ENCODE peak calls at places on chromosomes 7 and 10, in nine cellular contexts. B, S, R, T, H, Z, O, D and L are unnamed samples.

GRCh38 chr7:30681262-30682130 is 760 bp downstream of the CRHR2 start:
- DNase-seq in B (no peak), S (no peak), R (peak), T (no peak), H (no peak), Z (no peak), O (no peak), D (peak), L (no peak)

GRCh38 chr10:71964669-71965515 is 697 bp downstream of the CHST3 start:
- DNase-seq in B (no peak), S (no peak), R (peak), T (no peak), H (no peak), Z (peak), O (peak), D (peak), L (no peak)

GRCh38 chr7:135169141-135169935 is 1.2 kb downstream of the CYREN start:
- DNase-seq in B (peak), S (no peak), R (peak), T (peak), H (no peak), Z (peak), O (peak), D (peak), L (no peak)

GRCh38 chr10:126243306-126243705 is 145.0 kb downstream of the ADAM12 start:
- DNase-seq in B (no peak), S (no peak), R (no peak), T (no peak), H (no peak), Z (no peak), O (no peak), D (no peak), L (no peak)

GRCh38 chr7:21367081-21367480 is 60.8 kb upstream of the SP4 start:
- DNase-seq in B (no peak), S (no peak), R (no peak), T (no peak), H (no peak), Z (no peak), O (no peak), D (no peak), L (no peak)

GRCh38 chr10:95508730-95509129 is 52.4 kb downstream of the SORBS1 start:
- DNase-seq in B (no peak), S (no peak), R (peak), T (no peak), H (no peak), Z (peak), O (no peak), D (no peak), L (no peak)

GRCh38 chr7:134729895-134730294 is 49.5 kb upstream of the CALD1 start:
- DNase-seq in B (no peak), S (no peak), R (no peak), T (no peak), H (no peak), Z (no peak), O (no peak), D (no peak), L (no peak)

GRCh38 chr10:94315975-94316464 is 46.7 kb downstream of the NOC3L start:
- DNase-seq in B (no peak), S (no peak), R (no peak), T (no peak), H (no peak), Z (peak), O (no peak), D (no peak), L (no peak)

GRCh38 chr10:34116220-34116623 is 698.9 kb downstream of the PARD3 start:
- DNase-seq in B (no peak), S (no peak), R (no peak), T (no peak), H (no peak), Z (peak), O (no peak), D (no peak), L (no peak)

GRCh38 chr7:37320140-37320839 is 128.4 kb downstream of the ELMO1 start:
- DNase-seq in B (no peak), S (no peak), R (no peak), T (no peak), H (no peak), Z (no peak), O (no peak), D (no peak), L (no peak)

GRCh38 chr10:93064874-93065660 is 4.5 kb downstream of the CYP26C1 start:
- DNase-seq in B (no peak), S (no peak), R (no peak), T (no peak), H (no peak), Z (no peak), O (no peak), D (no peak), L (no peak)

GRCh38 chr10:69389827-69390490 is 26.8 kb downstream of the TACR2 start:
- DNase-seq in B (no peak), S (no peak), R (peak), T (no peak), H (no peak), Z (peak), O (no peak), D (no peak), L (no peak)

GRCh38 chr10:23191764-23192395 is at the start of gene PTF1A:
- DNase-seq in B (no peak), S (no peak), R (peak), T (no peak), H (no peak), Z (no peak), O (no peak), D (no peak), L (no peak)

GRCh38 chr10:113820507-113820906 is 33.4 kb downstream of the DCLRE1A start:
- DNase-seq in B (no peak), S (no peak), R (peak), T (peak), H (no peak), Z (no peak), O (no peak), D (no peak), L (no peak)

GRCh38 chr10:1186693-1186990 is 130.5 kb downstream of the WDR37 start:
- DNase-seq in B (no peak), S (no peak), R (no peak), T (no peak), H (no peak), Z (no peak), O (no peak), D (no peak), L (no peak)

GRCh38 chr10:103373544-103373943 is 5.8 kb downstream of the TAF5 start:
- DNase-seq in B (no peak), S (no peak), R (no peak), T (no peak), H (no peak), Z (no peak), O (no peak), D (no peak), L (no peak)